ENCODE peak calls at places on chromosomes 2 and 18, in four cellular contexts. V is WERI-Rb-1, F is cardiac muscle cell, B is PC-9. R is an unnamed sample.

GRCh38 chr2:164881524-164881923 is 39.9 kb upstream of the COBLL1 start:
- DNase-seq in V (no peak), F (no peak), B (no peak), R (no peak)

GRCh38 chr2:122643725-122644329 is 888.4 kb downstream of the TSN start:
- DNase-seq in V (no peak), F (peak), B (peak), R (no peak)

GRCh38 chr2:133821107-133821760 is 253.0 kb upstream of the NCKAP5 start:
- DNase-seq in V (no peak), F (peak), B (no peak), R (no peak)

GRCh38 chr18:7561907-7562460 is 5.1 kb upstream of the PTPRM start:
- DNase-seq in V (no peak), F (no peak), B (no peak), R (no peak)

GRCh38 chr2:219636144-219636915 is 8.9 kb downstream of the SLC4A3 start:
- DNase-seq in V (no peak), F (no peak), B (no peak), R (no peak)

GRCh38 chr2:159177357-159177756 is 109.1 kb downstream of the WDSUB1 start:
- DNase-seq in V (no peak), F (no peak), B (no peak), R (no peak)

GRCh38 chr2:54586062-54586982 is 130.2 kb downstream of the SPTBN1 start:
- DNase-seq in V (no peak), F (peak), B (no peak), R (no peak)

GRCh38 chr2:163834221-163834620 is 98.4 kb upstream of the FIGN start:
- DNase-seq in V (no peak), F (no peak), B (no peak), R (no peak)

GRCh38 chr18:59478591-59478990 is 119.5 kb upstream of the LMAN1 start:
- DNase-seq in V (no peak), F (peak), B (no peak), R (no peak)

GRCh38 chr2:154565433-154565832 is 133.1 kb upstream of the KCNJ3 start:
- DNase-seq in V (no peak), F (no peak), B (no peak), R (no peak)

GRCh38 chr2:74536166-74536950 is 6.6 kb downstream of the HTRA2 start:
- DNase-seq in V (no peak), F (no peak), B (no peak), R (no peak)

GRCh38 chr2:75592028-75592427 is 31.3 kb upstream of the EVA1A start:
- DNase-seq in V (no peak), F (peak), B (peak), R (no peak)

GRCh38 chr18:49682301-49683190 is 120.7 kb downstream of the LIPG start:
- DNase-seq in V (no peak), F (peak), B (no peak), R (no peak)

GRCh38 chr2:176752295-176752694 is 460.3 kb upstream of the HNRNPA3 start:
- DNase-seq in V (no peak), F (no peak), B (no peak), R (no peak)

GRCh38 chr2:127044165-127044718 is 62.7 kb downstream of the BIN1 start:
- DNase-seq in V (no peak), F (no peak), B (no peak), R (no peak)

GRCh38 chr2:98445708-98446577 is 1.3 kb downstream of the INPP4A start:
- DNase-seq in V (no peak), F (no peak), B (no peak), R (no peak)

GRCh38 chr2:71669628-71670429 is 216.5 kb downstream of the DYSF start:
- DNase-seq in V (no peak), F (no peak), B (no peak), R (no peak)

GRCh38 chr2:28274911-28275685 is 117.6 kb upstream of the FOSL2 start:
- DNase-seq in V (peak), F (peak), B (peak), R (no peak)

GRCh38 chr2:241519669-241520068 is 11.3 kb upstream of the STK25 start:
- DNase-seq in V (no peak), F (no peak), B (no peak), R (no peak)

GRCh38 chr18:28175047-28175929 is 1.6 kb downstream of the CDH2 start:
- DNase-seq in V (peak), F (peak), B (no peak), R (peak)

GRCh38 chr18:25661836-25662235 is 309.9 kb upstream of the ZNF521 start:
- DNase-seq in V (no peak), F (no peak), B (no peak), R (no peak)

GRCh38 chr2:102872388-102872787 is 110.6 kb downstream of the TMEM182 start:
- DNase-seq in V (no peak), F (no peak), B (no peak), R (no peak)

GRCh38 chr2:166285215-166285614 is 90.5 kb downstream of the SCN9A start:
- DNase-seq in V (no peak), F (no peak), B (no peak), R (no peak)

GRCh38 chr18:63887424-63887823 is at the start of gene SERPINB2:
- DNase-seq in V (no peak), F (no peak), B (no peak), R (no peak)

GRCh38 chr2:71581015-71581414 is 127.7 kb downstream of the DYSF start:
- DNase-seq in V (no peak), F (peak), B (no peak), R (no peak)

GRCh38 chr2:112985090-112985489 is 7.3 kb downstream of the IL36G start:
- DNase-seq in V (no peak), F (no peak), B (no peak), R (no peak)

GRCh38 chr2:109321570-109321969 is 192.6 kb downstream of the SH3RF3 start:
- DNase-seq in V (no peak), F (peak), B (no peak), R (no peak)

GRCh38 chr2:1755436-1756191 is 11.3 kb upstream of the PXDN start:
- DNase-seq in V (no peak), F (peak), B (no peak), R (no peak)

GRCh38 chr2:189142893-189143759 is 36.4 kb downstream of the COL5A2 start:
- DNase-seq in V (peak), F (no peak), B (no peak), R (peak)

GRCh38 chr2:201129044-201129505 is 13.1 kb downstream of the CFLAR start:
- DNase-seq in V (no peak), F (peak), B (peak), R (no peak)

GRCh38 chr2:197972017-197972416 is 167.6 kb downstream of the PLCL1 start:
- DNase-seq in V (no peak), F (peak), B (no peak), R (no peak)

GRCh38 chr2:91442246-91442905 is 2750.9 kb downstream of the RPIA start:
- DNase-seq in V (no peak), F (no peak), B (no peak), R (no peak)

GRCh38 chr18:3395466-3395865 is 54.5 kb upstream of the TGIF1 start:
- DNase-seq in V (no peak), F (no peak), B (no peak), R (no peak)

GRCh38 chr2:210199186-210199765 is 26.0 kb downstream of the ACADL start:
- DNase-seq in V (no peak), F (peak), B (no peak), R (peak)

GRCh38 chr2:108491848-108492247 is 42.4 kb upstream of the LIMS1 start:
- DNase-seq in V (no peak), F (no peak), B (no peak), R (no peak)

GRCh38 chr2:160582481-160583161 is 89.0 kb upstream of the RBMS1 start:
- DNase-seq in V (no peak), F (peak), B (peak), R (peak)

GRCh38 chr2:173991857-173992588 is 26.9 kb upstream of the SP3 start:
- DNase-seq in V (no peak), F (peak), B (peak), R (no peak)

GRCh38 chr2:197191948-197192338 is 118.6 kb downstream of the ANKRD44 start:
- DNase-seq in V (no peak), F (no peak), B (no peak), R (no peak)

GRCh38 chr2:32436150-32436549 is 79.3 kb downstream of the BIRC6 start:
- DNase-seq in V (no peak), F (no peak), B (no peak), R (no peak)

GRCh38 chr2:233456111-233456510 is 101.8 kb downstream of the DGKD start:
- DNase-seq in V (no peak), F (no peak), B (no peak), R (no peak)